ENCODE peak calls at places on chromosomes 1 and 21, in five cellular contexts. Q is fibroblast of lung; H is stimulated activated CD8-positive, alpha-beta memory T cell treated with anti-CD3 and anti-CD28 coated beads, Interleukin-4, amount 100 ng/mL, for 1 hour; G is stimulated activated CD4-positive, alpha-beta T cell treated with anti-CD3 and anti-CD28 coated beads, Interleukin-4, amount 100 ng/mL, for 48 hours; D is GF-D8. U is an unnamed sample.
A peak's percentile ranks its signal among the peaks of the same experiment; 100 is the strongest.

GRCh38 chr1:201266774-201267173 is 16.5 kb upstream of the PKP1 start:
- DNase-seq in D (no peak), Q (peak; percentile 94), G (no peak), H (no peak), U (peak; percentile 93)

GRCh38 chr1:244336232-244336899 is 115.3 kb downstream of the ADSS2 start:
- DNase-seq in G (no peak), Q (no peak), D (no peak), H (no peak), U (no peak)

GRCh38 chr1:60052634-60053033 is 20.9 kb downstream of the C1orf87 start:
- DNase-seq in G (no peak), D (no peak), Q (no peak), H (no peak), U (no peak)

GRCh38 chr1:200053639-200054038 is 26.1 kb downstream of the NR5A2 start:
- DNase-seq in D (no peak), H (no peak), Q (no peak), G (no peak), U (no peak)

GRCh38 chr21:34836103-34836932 is 167.5 kb downstream of the CLIC6 start:
- DNase-seq in D (no peak), H (no peak), Q (peak; percentile 100), G (peak; percentile 12), U (peak; percentile 99)

GRCh38 chr1:11526071-11526895 is 47.3 kb downstream of the DISP3 start:
- DNase-seq in Q (no peak), D (no peak), G (no peak), H (no peak), U (no peak)

GRCh38 chr21:40595806-40596205 is 251.2 kb downstream of the DSCAM start:
- DNase-seq in D (no peak), H (no peak), Q (no peak), G (no peak), U (no peak)

GRCh38 chr1:166601650-166602049 is 237.6 kb upstream of the POGK start:
- DNase-seq in D (no peak), Q (no peak), H (no peak), G (no peak), U (no peak)

U was measured in fibroblast of the conjunctiva.